ENCODE peak calls at places on chromosomes 4 and X, in ten cellular contexts. W is gastrocnemius medialis, M is psoas muscle, C is NB4, Y is foreskin fibroblast, R is skeletal muscle cell, J is heart right ventricle, K is IMR-90, I is fibroblast of mammary gland, T is RWPE2. S is an unnamed sample.

GRCh38 chr4:166134285-166134684 is 261.2 kb downstream of the TLL1 start:
- DNase-seq in I (no peak), R (no peak), Y (no peak), M (no peak), K (no peak), J (no peak), C (no peak), W (no peak), T (no peak), S (no peak)

GRCh38 chrX:21132686-21133393 is 241.4 kb upstream of the CNKSR2 start:
- DNase-seq in T (no peak), I (no peak), J (no peak), C (no peak), K (no peak), M (no peak), R (no peak), W (no peak), Y (no peak), S (no peak)

GRCh38 chrX:12138366-12139313 is at the start of gene FRMPD4:
- DNase-seq in J (peak), Y (no peak), T (no peak), C (no peak), I (peak), K (peak), W (no peak), R (no peak), M (no peak), S (peak)

GRCh38 chrX:40885984-40886383 is 150.6 kb upstream of the MED14 start:
- DNase-seq in W (no peak), R (no peak), K (no peak), Y (no peak), C (no peak), T (no peak), M (no peak), I (no peak), J (no peak), S (no peak)

GRCh38 chr4:2059726-2060577 is 825 bp downstream of the NAT8L start:
- DNase-seq in T (peak), W (no peak), M (no peak), J (no peak), I (peak), C (peak), R (no peak), K (no peak), Y (no peak), S (no peak)

GRCh38 chr4:184453402-184454160 is 20.8 kb downstream of the IRF2 start:
- DNase-seq in J (peak), C (peak), I (peak), Y (peak), M (no peak), R (peak), T (no peak), K (peak), W (peak), S (no peak)

GRCh38 chrX:14344172-14344940 is 185.0 kb upstream of the GLRA2 start:
- DNase-seq in J (no peak), I (no peak), W (no peak), M (no peak), R (no peak), C (peak), T (no peak), Y (no peak), K (no peak), S (no peak)

GRCh38 chr4:38768968-38769394 is 13.8 kb downstream of the TLR10 start:
- DNase-seq in R (peak), M (no peak), T (no peak), K (peak), W (no peak), C (no peak), J (no peak), I (peak), Y (no peak), S (no peak)

GRCh38 chrX:9851890-9852289 is 65.7 kb downstream of the SHROOM2 start:
- DNase-seq in W (no peak), C (no peak), R (no peak), Y (no peak), T (no peak), M (no peak), I (no peak), J (no peak), K (no peak), S (no peak)

GRCh38 chr4:130808492-130808891 is 1712.5 kb downstream of the C4orf33 start:
- DNase-seq in Y (no peak), K (no peak), J (no peak), M (no peak), T (no peak), R (no peak), W (no peak), I (peak), C (peak), S (no peak)

GRCh38 chr4:156829194-156829593 is 142.4 kb downstream of the PDGFC start:
- DNase-seq in K (peak), T (no peak), Y (no peak), C (no peak), I (peak), J (no peak), W (no peak), R (no peak), M (no peak), S (no peak)

GRCh38 chrX:108397627-108398392 is 40.4 kb downstream of the COL4A6 start:
- DNase-seq in T (no peak), C (no peak), I (peak), K (peak), W (no peak), M (no peak), J (no peak), Y (peak), R (peak), S (no peak)

GRCh38 chr4:114658776-114659175 is 60.2 kb downstream of the UGT8 start:
- DNase-seq in T (no peak), C (no peak), I (no peak), W (no peak), R (no peak), Y (no peak), M (no peak), J (no peak), K (no peak), S (no peak)

GRCh38 chr4:5976921-5977320 is 41.3 kb downstream of the C4orf50 start:
- DNase-seq in T (peak), J (no peak), I (no peak), K (no peak), Y (no peak), W (no peak), C (no peak), R (no peak), M (no peak), S (no peak)

GRCh38 chr4:67320645-67321044 is 224.7 kb downstream of the CENPC start:
- DNase-seq in C (no peak), W (no peak), J (no peak), I (no peak), R (no peak), T (no peak), Y (no peak), K (no peak), M (no peak), S (no peak)

GRCh38 chr4:185015108-185015507 is 3.2 kb upstream of the HELT start:
- DNase-seq in I (peak), K (peak), J (no peak), T (no peak), M (no peak), C (no peak), R (no peak), W (no peak), Y (no peak), S (no peak)

GRCh38 chr4:73715659-73716058 is 24.7 kb upstream of the CXCL8 start:
- DNase-seq in I (no peak), J (no peak), T (no peak), C (no peak), W (no peak), Y (no peak), M (no peak), R (no peak), K (no peak), S (no peak)

GRCh38 chr4:8101213-8101781 is 57.3 kb downstream of the ABLIM2 start:
- DNase-seq in J (no peak), C (no peak), W (peak), M (peak), R (peak), T (peak), I (peak), K (no peak), Y (peak), S (no peak)

GRCh38 chr4:126440297-126440696 is 1125.5 kb downstream of the FAT4 start:
- DNase-seq in C (no peak), R (no peak), J (no peak), T (no peak), W (no peak), I (no peak), K (no peak), M (no peak), Y (no peak), S (no peak)

GRCh38 chr4:113476800-113477199 is 284.7 kb downstream of the CAMK2D start:
- DNase-seq in C (no peak), M (no peak), Y (peak), I (peak), W (no peak), T (no peak), J (no peak), K (peak), R (no peak), S (no peak)

GRCh38 chr4:97662133-97662532 is 481.1 kb downstream of the STPG2 start:
- DNase-seq in Y (no peak), W (no peak), R (no peak), K (no peak), J (no peak), T (no peak), M (no peak), C (no peak), I (no peak), S (no peak)

GRCh38 chrX:20007962-20008633 is 17.2 kb upstream of the BCLAF3 start:
- DNase-seq in T (no peak), M (no peak), Y (no peak), J (no peak), W (no peak), C (no peak), I (no peak), R (no peak), K (no peak), S (no peak)

GRCh38 chr4:111506706-111507105 is 638.5 kb upstream of the FAM241A start:
- DNase-seq in W (no peak), I (peak), J (no peak), T (no peak), Y (peak), M (no peak), K (peak), R (peak), C (no peak), S (no peak)

GRCh38 chr4:6746721-6747689 is 31.0 kb downstream of the BLOC1S4 start:
- DNase-seq in W (no peak), J (peak), Y (no peak), C (no peak), M (no peak), T (no peak), R (no peak), I (peak), K (no peak), S (no peak)

GRCh38 chrX:110155759-110156158 is 152.8 kb downstream of the TMEM164 start:
- DNase-seq in W (no peak), J (no peak), M (no peak), C (no peak), K (no peak), T (no peak), Y (no peak), I (no peak), R (no peak), S (no peak)

GRCh38 chr4:104418313-104418712 is 76.4 kb downstream of the CXXC4 start:
- DNase-seq in T (no peak), C (no peak), J (no peak), M (no peak), I (no peak), Y (no peak), R (no peak), K (no peak), W (no peak), S (no peak)

GRCh38 chr4:73668806-73669205 is 48.6 kb upstream of the RASSF6 start:
- DNase-seq in T (no peak), J (no peak), I (peak), K (no peak), Y (peak), M (no peak), R (peak), C (no peak), W (no peak), S (no peak)

GRCh38 chrX:29090811-29091210 is 503.6 kb downstream of the IL1RAPL1 start:
- DNase-seq in K (peak), J (peak), Y (no peak), M (no peak), W (no peak), T (no peak), I (peak), R (no peak), C (peak), S (peak)

GRCh38 chr4:15781427-15782095 is 3.4 kb downstream of the CD38 start:
- DNase-seq in W (no peak), C (peak), K (no peak), Y (no peak), I (peak), T (no peak), M (no peak), J (no peak), R (no peak), S (no peak)

DNA sequence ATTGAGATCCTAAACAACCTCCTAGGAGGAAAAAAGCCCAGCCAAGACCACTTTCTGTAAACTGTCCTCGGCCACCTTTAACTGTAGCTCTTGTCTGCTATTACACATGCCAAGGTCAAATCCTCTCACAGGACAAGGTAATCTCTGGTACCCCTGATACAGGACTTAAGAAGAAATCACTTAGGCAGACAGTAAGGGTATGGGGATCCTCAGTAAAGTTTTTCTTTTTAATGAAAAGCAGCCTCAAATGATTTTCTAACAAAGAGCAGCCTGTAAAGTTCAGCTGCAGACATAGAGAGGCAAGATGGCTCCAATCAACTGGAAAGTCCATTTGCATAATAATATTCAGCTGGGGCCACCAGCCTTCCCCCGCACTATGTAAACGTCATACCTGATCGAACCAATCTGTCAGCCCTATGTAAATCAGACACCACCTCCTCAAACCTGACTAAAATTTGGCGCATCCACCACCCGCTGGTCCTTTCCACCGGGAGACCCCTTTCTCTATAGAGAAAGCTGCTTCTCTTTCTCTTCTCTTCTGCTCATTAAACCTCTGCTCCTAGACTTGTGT is 14.6 kb upstream of the MPP1 start:
- DNase-seq in I (no peak), T (no peak), M (no peak), Y (no peak), K (no peak), R (no peak), W (no peak), J (no peak), C (no peak), S (no peak)
- H3K4me3 ChIP-seq in I (no peak), T (no peak), M (no peak), Y (no peak), K (no peak), R (no peak), W (no peak), J (no peak), C (no peak), S (no peak)

GRCh38 chr4:127632420-127633403 is at the start of gene INTU:
- DNase-seq in Y (peak), T (peak), W (peak), I (peak), K (peak), R (peak), C (peak), M (peak), J (peak), S (peak)

GRCh38 chr4:127630152-127630551 is 2.6 kb upstream of the INTU start:
- DNase-seq in T (no peak), M (no peak), R (no peak), C (no peak), Y (no peak), J (no peak), I (no peak), K (no peak), W (no peak), S (no peak)

GRCh38 chr4:127631420-127631819 is 1.3 kb upstream of the INTU start:
- DNase-seq in R (no peak), J (no peak), W (no peak), K (peak), Y (peak), I (peak), T (no peak), M (no peak), C (no peak), S (no peak)

DNA sequence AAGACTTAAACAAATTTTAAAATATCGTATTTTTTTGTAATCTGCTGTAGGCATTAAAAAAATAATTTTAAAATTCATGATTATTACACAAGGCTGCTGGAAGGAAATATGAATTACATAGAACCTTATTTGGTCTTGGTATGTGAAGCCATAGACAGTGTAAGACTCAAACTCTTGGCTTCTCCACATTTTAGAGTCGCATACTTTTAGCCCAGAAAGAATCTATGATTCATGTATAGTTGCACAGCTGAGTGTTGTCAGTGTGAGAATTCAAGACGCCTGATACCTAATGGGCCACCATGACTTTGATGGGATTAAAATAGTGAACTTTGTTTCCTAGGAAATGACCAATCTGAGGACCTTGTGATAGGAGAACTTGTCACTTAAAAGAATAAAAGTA is 1.4 kb downstream of the INTU start:
- DNase-seq in T (no peak), Y (peak), C (no peak), R (peak), M (no peak), I (peak), W (no peak), J (no peak), K (peak), S (no peak)
- H3K4me3 ChIP-seq in T (no peak), Y (no peak), C (no peak), R (no peak), M (no peak), I (no peak), W (no peak), J (no peak), K (no peak), S (no peak)

GRCh38 chrX:49058794-49059193 is at the start of gene CCDC120:
- DNase-seq in C (no peak), W (no peak), T (no peak), I (no peak), Y (no peak), K (no peak), M (no peak), J (no peak), R (no peak), S (peak)

GRCh38 chrX:49053223-49054072 is 5.4 kb upstream of the CCDC120 start:
- DNase-seq in M (peak), I (peak), T (no peak), C (no peak), R (no peak), W (no peak), J (no peak), K (peak), Y (no peak), S (peak)

GRCh38 chrX:49059209-49060191 is 701 bp downstream of the CCDC120 start:
- DNase-seq in I (no peak), M (no peak), Y (no peak), R (no peak), W (no peak), K (no peak), J (no peak), C (no peak), T (no peak), S (no peak)

DNA sequence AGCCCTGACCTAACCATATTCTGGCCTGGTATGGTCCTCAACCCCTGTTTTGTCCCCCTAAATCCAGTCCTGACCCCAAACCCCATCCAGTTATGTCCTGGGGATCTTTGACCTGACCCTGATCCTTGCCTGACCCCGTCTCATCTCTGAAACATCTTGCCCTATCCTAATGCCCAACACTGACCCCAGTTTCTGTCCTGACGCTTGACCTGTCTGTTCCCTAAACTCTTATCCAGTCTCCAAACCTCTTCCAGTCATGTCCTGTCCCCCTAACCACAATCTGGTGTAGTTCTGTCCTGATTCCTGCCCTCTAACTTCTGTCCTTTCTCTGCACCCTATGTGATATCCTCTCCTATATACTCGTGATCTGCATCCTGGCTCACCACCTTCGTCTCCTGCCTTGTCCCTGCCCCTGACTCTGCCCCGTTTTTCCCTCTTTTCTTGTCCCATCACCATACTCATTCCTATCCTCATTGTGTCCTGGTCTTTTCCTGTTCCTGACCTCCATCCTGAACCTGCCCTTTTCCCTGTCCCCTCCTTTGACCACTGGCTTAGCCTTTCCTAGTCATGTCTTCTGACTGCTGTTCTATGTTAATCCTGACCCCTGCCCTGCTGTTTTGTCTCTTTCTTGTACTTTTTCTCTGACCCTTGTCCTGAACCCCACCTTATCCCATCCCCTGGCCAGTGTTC is 4.6 kb upstream of the CCDC120 start:
- DNase-seq in J (no peak), M (no peak), Y (no peak), I (no peak), C (no peak), T (no peak), K (no peak), R (no peak), W (no peak), S (no peak)
- H3K4me3 ChIP-seq in J (peak), M (peak), Y (peak), I (peak), C (no peak), T (peak), K (peak), R (peak), W (peak), S (peak)

GRCh38 chrX:65705439-65705838 is 38.0 kb downstream of the MSN start:
- DNase-seq in R (no peak), W (no peak), Y (no peak), M (no peak), T (no peak), J (no peak), C (no peak), K (no peak), I (no peak), S (no peak)

GRCh38 chrX:65712005-65712861 is 44.8 kb downstream of the MSN start:
- DNase-seq in M (no peak), R (no peak), J (no peak), T (no peak), I (no peak), K (peak), Y (no peak), C (no peak), W (no peak), S (no peak)

GRCh38 chrX:65702956-65703355 is 35.5 kb downstream of the MSN start:
- DNase-seq in C (no peak), R (no peak), Y (no peak), J (no peak), T (no peak), W (no peak), M (no peak), K (no peak), I (no peak), S (no peak)

GRCh38 chrX:65707153-65707552 is 39.7 kb downstream of the MSN start:
- DNase-seq in M (no peak), W (no peak), R (no peak), J (no peak), I (no peak), C (peak), T (no peak), K (no peak), Y (no peak), S (no peak)

DNA sequence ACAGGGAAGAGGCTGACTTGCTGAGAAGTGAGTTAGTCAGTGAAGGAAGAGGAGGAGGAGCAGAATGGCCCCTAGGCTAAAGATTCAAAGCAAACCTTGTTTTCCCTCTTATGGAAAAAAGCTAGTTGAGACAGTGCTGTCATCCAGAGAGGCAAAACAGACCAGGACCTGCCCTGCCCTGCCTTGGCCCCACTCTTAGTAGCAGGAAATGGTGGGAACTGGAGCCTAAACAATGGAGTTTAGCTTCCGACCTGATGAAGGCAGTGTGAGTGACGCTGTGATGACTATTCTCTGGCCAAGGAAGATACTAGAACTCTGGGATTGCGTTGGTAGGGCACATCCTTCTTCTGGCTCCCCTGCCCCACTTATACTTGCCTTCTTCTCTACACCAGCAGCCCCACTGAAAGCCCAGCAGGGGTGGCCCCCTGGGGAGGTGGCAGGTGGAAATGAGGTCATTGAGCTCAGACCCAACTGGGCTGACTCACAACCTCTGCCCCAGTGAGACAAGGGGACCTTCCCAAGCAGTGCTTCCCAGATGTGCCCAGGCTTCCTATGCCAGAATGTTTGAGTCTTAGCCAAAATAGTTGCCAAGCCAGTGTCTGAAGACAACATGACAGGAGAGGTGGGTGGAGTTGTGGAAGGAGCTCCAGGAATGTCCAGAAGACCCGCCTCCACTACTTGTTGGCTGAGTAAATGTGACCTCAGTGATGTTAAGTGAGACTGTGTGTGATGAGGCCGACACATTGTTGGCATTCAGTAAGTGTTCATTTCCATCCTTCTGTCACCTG is 38.8 kb downstream of the MSN start:
- DNase-seq in C (peak), K (peak), I (peak), M (peak), R (no peak), T (peak), W (no peak), Y (peak), J (peak), S (no peak)
- H3K4me3 ChIP-seq in C (no peak), K (no peak), I (no peak), M (no peak), R (no peak), T (no peak), W (no peak), Y (no peak), J (no peak), S (no peak)

S was measured in dorsolateral prefrontal cortex.